ENCODE peak calls at places on chromosomes 11 and 22, in five cellular contexts. L is thyroid gland; R is COR-L47; S is activated CD4-positive, alpha-beta T cell treated with anti-CD3 and anti-CD28 coated beads, Interleukin-2, amount 50 U/mL, for 24 hours; E is WERI-Rb-1. G is an unnamed sample.

GRCh38 chr11:66411323-66411722 is 9.5 kb upstream of the NPAS4 start:
- DNase-seq in R (no peak), E (no peak), S (no peak), L (no peak), G (no peak)

GRCh38 chr22:19805821-19806212 is 45.2 kb downstream of the TBX1 start:
- DNase-seq in S (no peak), R (no peak), E (peak; percentile 6), L (no peak), G (no peak)

GRCh38 chr11:46120711-46121327 is 435 bp downstream of the PHF21A start:
- DNase-seq in R (peak; percentile 46), L (peak; percentile 48), E (peak; percentile 57), S (peak; percentile 11), G (peak; percentile 51)

GRCh38 chr22:31093090-31093850 is 12.2 kb downstream of the SMTN start:
- DNase-seq in E (no peak), L (peak; percentile 80), S (no peak), R (no peak), G (no peak)

GRCh38 chr11:44997566-44997965 is 46.9 kb upstream of the TP53I11 start:
- DNase-seq in L (no peak), S (no peak), E (peak; percentile 69), R (no peak), G (no peak)

GRCh38 chr11:133081020-133081419 is 451.3 kb downstream of the OPCML start:
- DNase-seq in L (no peak), E (no peak), R (no peak), S (no peak), G (no peak)

GRCh38 chr22:44107341-44107740 is 73.4 kb upstream of the PARVG start:
- DNase-seq in E (no peak), L (no peak), R (no peak), S (no peak), G (no peak)

GRCh38 chr22:46390652-46391301 is 55.3 kb downstream of the TRMU start:
- DNase-seq in L (peak; percentile 48), E (no peak), S (no peak), R (no peak), G (peak; percentile 60)

GRCh38 chr22:39176673-39177455 is 24.4 kb upstream of the CBX7 start:
- DNase-seq in L (no peak), E (no peak), R (no peak), S (no peak), G (no peak)

GRCh38 chr11:5081405-5081804 is 12.0 kb downstream of the OR52E1 start:
- DNase-seq in S (no peak), L (no peak), R (no peak), E (no peak), G (no peak)

GRCh38 chr11:2215230-2215560 is 43.6 kb upstream of the TH start:
- DNase-seq in E (no peak), S (no peak), R (no peak), L (no peak), G (no peak)

GRCh38 chr11:34161812-34162506 is 56.5 kb downstream of the NAT10 start:
- DNase-seq in S (no peak), R (no peak), E (no peak), L (no peak), G (no peak)

GRCh38 chr11:34926101-34926830 is 9.8 kb downstream of the PDHX start:
- DNase-seq in L (no peak), S (peak; percentile 30), R (peak; percentile 42), E (no peak), G (peak; percentile 33)

GRCh38 chr11:62081378-62082291 is 42.2 kb upstream of the INCENP start:
- DNase-seq in L (peak; percentile 84), E (peak; percentile 83), S (peak; percentile 69), R (peak; percentile 44), G (peak; percentile 8)

GRCh38 chr11:75715688-75716087 is 1.9 kb upstream of the MOGAT2 start:
- DNase-seq in R (no peak), L (no peak), E (no peak), S (no peak), G (no peak)

G was measured in NCI-H2029.